ENCODE peak calls at places on chromosomes 13 and 19, in ten cellular contexts. One of them, this sample, is unnamed.

GRCh38 chr13:72166102-72166660 is 299.2 kb upstream of the DACH1 start:
- DNase-seq in left ventricle myocardium inferior: no peak
- DNase-seq in IMR-90: no peak
- DNase-seq in OCI-LY7: no peak
- DNase-seq in GM10248: no peak
- DNase-seq in endothelial cell: no peak
- DNase-seq in activated B cell treated with CpG ODN at 0.5 μM for 24 hours: no peak
- DNase-seq in omental fat pad: no peak
- DNase-seq in adrenal gland: no peak
- DNase-seq in lower leg skin: no peak
- DNase-seq in this sample: no peak

GRCh38 chr13:49303533-49304252 is 56.0 kb downstream of the CDADC1 start:
- DNase-seq in left ventricle myocardium inferior: no peak
- DNase-seq in IMR-90: no peak
- DNase-seq in OCI-LY7: no peak
- DNase-seq in GM10248: no peak
- DNase-seq in endothelial cell: no peak
- DNase-seq in activated B cell treated with CpG ODN at 0.5 μM for 24 hours: no peak
- DNase-seq in omental fat pad: no peak
- DNase-seq in adrenal gland: peak
- DNase-seq in lower leg skin: no peak
- DNase-seq in this sample: no peak

GRCh38 chr13:52405767-52406494 is at the start of gene THSD1:
- DNase-seq in left ventricle myocardium inferior: peak
- DNase-seq in IMR-90: peak
- DNase-seq in OCI-LY7: no peak
- DNase-seq in GM10248: peak
- DNase-seq in endothelial cell: peak
- DNase-seq in activated B cell treated with CpG ODN at 0.5 μM for 24 hours: peak
- DNase-seq in omental fat pad: no peak
- DNase-seq in adrenal gland: peak
- DNase-seq in lower leg skin: peak
- DNase-seq in this sample: peak

GRCh38 chr13:73966331-73966730 is 167.9 kb downstream of the KLF12 start:
- DNase-seq in left ventricle myocardium inferior: no peak
- DNase-seq in IMR-90: no peak
- DNase-seq in OCI-LY7: no peak
- DNase-seq in GM10248: no peak
- DNase-seq in endothelial cell: no peak
- DNase-seq in activated B cell treated with CpG ODN at 0.5 μM for 24 hours: no peak
- DNase-seq in omental fat pad: no peak
- DNase-seq in adrenal gland: no peak
- DNase-seq in lower leg skin: no peak
- DNase-seq in this sample: no peak

GRCh38 chr19:3618144-3618810 is 8.3 kb downstream of the CACTIN start:
- DNase-seq in left ventricle myocardium inferior: peak
- DNase-seq in IMR-90: peak
- DNase-seq in OCI-LY7: peak
- DNase-seq in GM10248: peak
- DNase-seq in endothelial cell: peak
- DNase-seq in activated B cell treated with CpG ODN at 0.5 μM for 24 hours: peak
- DNase-seq in omental fat pad: peak
- DNase-seq in adrenal gland: peak
- DNase-seq in lower leg skin: no peak
- DNase-seq in this sample: peak

GRCh38 chr13:30409911-30410704 is 12.2 kb upstream of the UBE2L5 start:
- DNase-seq in left ventricle myocardium inferior: no peak
- DNase-seq in IMR-90: peak
- DNase-seq in OCI-LY7: no peak
- DNase-seq in GM10248: no peak
- DNase-seq in endothelial cell: no peak
- DNase-seq in activated B cell treated with CpG ODN at 0.5 μM for 24 hours: no peak
- DNase-seq in omental fat pad: no peak
- DNase-seq in adrenal gland: peak
- DNase-seq in lower leg skin: no peak
- DNase-seq in this sample: no peak

GRCh38 chr19:43570174-43570791 is 5.0 kb downstream of the XRCC1 start:
- DNase-seq in left ventricle myocardium inferior: no peak
- DNase-seq in IMR-90: no peak
- DNase-seq in OCI-LY7: peak
- DNase-seq in GM10248: no peak
- DNase-seq in endothelial cell: no peak
- DNase-seq in activated B cell treated with CpG ODN at 0.5 μM for 24 hours: no peak
- DNase-seq in omental fat pad: no peak
- DNase-seq in adrenal gland: no peak
- DNase-seq in lower leg skin: no peak
- DNase-seq in this sample: no peak

GRCh38 chr13:28392428-28392827 is 102.5 kb downstream of the FLT1 start:
- DNase-seq in left ventricle myocardium inferior: no peak
- DNase-seq in IMR-90: no peak
- DNase-seq in OCI-LY7: no peak
- DNase-seq in GM10248: no peak
- DNase-seq in endothelial cell: no peak
- DNase-seq in activated B cell treated with CpG ODN at 0.5 μM for 24 hours: no peak
- DNase-seq in omental fat pad: no peak
- DNase-seq in adrenal gland: no peak
- DNase-seq in lower leg skin: no peak
- DNase-seq in this sample: no peak

GRCh38 chr13:43737524-43737923 is 49.2 kb downstream of the ENOX1 start:
- DNase-seq in left ventricle myocardium inferior: no peak
- DNase-seq in IMR-90: no peak
- DNase-seq in OCI-LY7: no peak
- DNase-seq in GM10248: no peak
- DNase-seq in endothelial cell: no peak
- DNase-seq in activated B cell treated with CpG ODN at 0.5 μM for 24 hours: no peak
- DNase-seq in omental fat pad: no peak
- DNase-seq in adrenal gland: no peak
- DNase-seq in lower leg skin: no peak
- DNase-seq in this sample: no peak

DNA sequence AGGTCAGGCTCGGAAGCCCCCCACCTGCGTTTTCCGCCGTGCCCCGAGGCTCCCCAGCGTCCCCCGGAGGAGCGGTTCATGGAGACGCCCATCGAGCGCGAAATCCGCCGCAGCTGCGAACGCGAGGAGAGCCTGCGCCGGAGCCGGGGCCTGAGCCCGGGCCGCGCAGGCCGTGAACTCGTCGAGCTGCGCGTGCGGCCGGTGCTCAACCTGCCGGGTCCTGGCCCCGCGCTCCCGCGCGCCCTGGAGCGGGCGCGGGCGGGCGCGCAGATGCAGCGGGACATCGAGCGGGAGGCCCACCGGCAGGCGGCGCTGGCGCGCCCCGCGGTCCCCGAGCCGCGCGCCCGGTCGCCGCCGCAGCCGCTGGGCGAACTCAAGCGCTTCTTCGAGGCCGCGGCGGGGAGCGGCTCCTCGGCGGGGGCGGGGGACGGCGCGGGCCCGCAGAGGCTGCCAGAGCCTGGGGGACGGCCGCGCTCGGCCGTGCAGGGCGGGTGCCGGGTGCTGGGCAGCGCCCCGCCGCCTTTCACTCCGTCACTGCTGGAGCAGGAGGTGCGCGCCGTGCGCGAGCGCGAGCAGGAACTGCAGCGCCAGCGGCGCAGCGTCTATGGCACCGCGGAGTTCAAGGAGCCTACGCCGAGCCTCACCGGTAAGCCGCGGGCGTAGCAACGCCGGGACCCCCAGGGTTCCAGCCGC is 792 bp downstream of the MISP3 start:
- DNase-seq in left ventricle myocardium inferior: peak
- DNase-seq in IMR-90: peak
- DNase-seq in OCI-LY7: peak
- DNase-seq in GM10248: peak
- DNase-seq in endothelial cell: peak
- DNase-seq in activated B cell treated with CpG ODN at 0.5 μM for 24 hours: peak
- DNase-seq in omental fat pad: no peak
- DNase-seq in adrenal gland: peak
- DNase-seq in lower leg skin: peak
- DNase-seq in this sample: no peak
- TF ChIP-seq CTCF in left ventricle myocardium inferior: peak
- TF ChIP-seq CTCF in IMR-90: peak
- TF ChIP-seq CTCF in OCI-LY7: no peak
- TF ChIP-seq CTCF in GM10248: peak
- TF ChIP-seq CTCF in endothelial cell: peak
- TF ChIP-seq CTCF in activated B cell treated with CpG ODN at 0.5 μM for 24 hours: no peak
- TF ChIP-seq CTCF in omental fat pad: no peak
- TF ChIP-seq CTCF in adrenal gland: no peak
- TF ChIP-seq CTCF in lower leg skin: no peak
- TF ChIP-seq CTCF in this sample: peak

DNA sequence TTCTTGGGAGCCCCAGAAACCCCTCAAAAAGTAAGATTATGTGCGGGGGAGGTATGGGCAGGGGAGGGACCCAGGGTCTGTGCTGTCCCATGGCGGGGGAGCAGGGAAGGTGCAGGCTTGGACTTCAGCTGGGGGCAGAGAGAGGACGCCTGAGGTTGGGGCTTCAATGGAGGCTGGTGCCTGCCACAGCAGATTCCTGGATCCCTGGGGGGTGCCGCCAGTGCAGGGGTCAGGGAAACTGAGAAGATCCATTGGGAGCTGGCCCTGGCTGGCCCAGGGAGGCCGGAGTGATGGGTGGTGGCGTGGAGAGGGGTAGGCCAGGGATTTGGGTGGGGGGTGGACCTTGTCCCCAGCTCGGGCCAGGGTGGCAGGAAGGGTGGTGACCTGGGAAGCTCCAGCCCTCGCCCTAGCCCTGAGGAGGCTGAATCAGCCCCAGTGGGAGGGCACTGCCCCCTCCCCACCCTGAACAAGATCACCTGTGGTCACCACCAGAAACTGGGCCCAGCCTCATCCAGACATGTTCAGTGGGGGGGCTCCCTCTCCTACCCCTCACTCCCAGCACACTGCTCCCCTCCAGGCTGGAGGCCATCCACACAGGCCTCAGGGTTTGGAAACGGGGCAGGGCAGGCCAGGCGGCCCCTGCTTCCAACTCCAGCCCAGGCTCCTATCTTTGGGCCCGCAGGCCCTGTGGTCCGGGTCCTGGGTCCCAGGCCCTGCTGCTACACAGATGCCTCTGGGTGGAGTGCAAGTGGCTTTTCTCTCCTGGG is 1.4 kb downstream of the NKPD1 start:
- DNase-seq in left ventricle myocardium inferior: no peak
- DNase-seq in IMR-90: no peak
- DNase-seq in OCI-LY7: no peak
- DNase-seq in GM10248: no peak
- DNase-seq in endothelial cell: no peak
- DNase-seq in activated B cell treated with CpG ODN at 0.5 μM for 24 hours: no peak
- DNase-seq in omental fat pad: no peak
- DNase-seq in adrenal gland: no peak
- DNase-seq in lower leg skin: no peak
- DNase-seq in this sample: no peak
- TF ChIP-seq CTCF in left ventricle myocardium inferior: no peak
- TF ChIP-seq CTCF in IMR-90: no peak
- TF ChIP-seq CTCF in OCI-LY7: no peak
- TF ChIP-seq CTCF in GM10248: no peak
- TF ChIP-seq CTCF in endothelial cell: no peak
- TF ChIP-seq CTCF in activated B cell treated with CpG ODN at 0.5 μM for 24 hours: no peak
- TF ChIP-seq CTCF in omental fat pad: no peak
- TF ChIP-seq CTCF in adrenal gland: no peak
- TF ChIP-seq CTCF in lower leg skin: no peak
- TF ChIP-seq CTCF in this sample: no peak

DNA sequence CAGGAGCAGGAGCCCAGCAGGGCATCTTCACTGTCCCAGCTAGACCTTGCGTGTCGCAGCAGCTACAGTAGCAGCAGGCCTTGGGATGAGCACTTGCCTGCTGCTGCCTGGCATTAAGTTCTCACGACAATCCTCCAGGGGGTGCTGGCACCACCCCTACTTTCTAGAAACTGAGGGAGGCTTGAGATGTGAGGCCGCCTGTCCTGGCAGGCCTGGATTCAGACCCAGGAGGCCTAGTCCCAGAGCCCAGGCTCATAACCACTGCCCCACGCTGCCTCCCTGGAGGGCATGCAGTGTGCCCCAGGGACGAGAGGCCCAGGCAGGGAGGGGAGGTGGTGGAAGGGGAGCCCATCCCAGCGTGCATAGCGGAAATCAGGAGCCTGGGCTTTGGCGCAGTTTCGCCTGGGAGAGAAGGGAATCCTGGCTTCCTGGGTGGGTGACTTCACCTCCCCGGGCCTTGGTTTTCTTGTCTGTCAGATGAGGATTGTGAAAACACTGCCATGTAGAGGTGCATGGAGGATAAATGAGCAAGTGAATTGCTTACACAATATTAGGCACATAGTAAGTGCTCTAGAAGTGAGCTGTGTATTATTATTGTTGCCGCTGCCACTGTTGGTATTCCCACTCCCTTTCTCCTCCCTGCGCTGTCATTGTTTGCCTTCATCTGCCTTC is 26.1 kb downstream of the PPP5C start:
- DNase-seq in left ventricle myocardium inferior: no peak
- DNase-seq in IMR-90: no peak
- DNase-seq in OCI-LY7: no peak
- DNase-seq in GM10248: no peak
- DNase-seq in endothelial cell: peak
- DNase-seq in activated B cell treated with CpG ODN at 0.5 μM for 24 hours: no peak
- DNase-seq in omental fat pad: no peak
- DNase-seq in adrenal gland: peak
- DNase-seq in lower leg skin: no peak
- DNase-seq in this sample: no peak
- TF ChIP-seq CTCF in left ventricle myocardium inferior: peak
- TF ChIP-seq CTCF in IMR-90: peak
- TF ChIP-seq CTCF in OCI-LY7: peak
- TF ChIP-seq CTCF in GM10248: no peak
- TF ChIP-seq CTCF in endothelial cell: peak
- TF ChIP-seq CTCF in activated B cell treated with CpG ODN at 0.5 μM for 24 hours: no peak
- TF ChIP-seq CTCF in omental fat pad: no peak
- TF ChIP-seq CTCF in adrenal gland: no peak
- TF ChIP-seq CTCF in lower leg skin: no peak
- TF ChIP-seq CTCF in this sample: peak

DNA sequence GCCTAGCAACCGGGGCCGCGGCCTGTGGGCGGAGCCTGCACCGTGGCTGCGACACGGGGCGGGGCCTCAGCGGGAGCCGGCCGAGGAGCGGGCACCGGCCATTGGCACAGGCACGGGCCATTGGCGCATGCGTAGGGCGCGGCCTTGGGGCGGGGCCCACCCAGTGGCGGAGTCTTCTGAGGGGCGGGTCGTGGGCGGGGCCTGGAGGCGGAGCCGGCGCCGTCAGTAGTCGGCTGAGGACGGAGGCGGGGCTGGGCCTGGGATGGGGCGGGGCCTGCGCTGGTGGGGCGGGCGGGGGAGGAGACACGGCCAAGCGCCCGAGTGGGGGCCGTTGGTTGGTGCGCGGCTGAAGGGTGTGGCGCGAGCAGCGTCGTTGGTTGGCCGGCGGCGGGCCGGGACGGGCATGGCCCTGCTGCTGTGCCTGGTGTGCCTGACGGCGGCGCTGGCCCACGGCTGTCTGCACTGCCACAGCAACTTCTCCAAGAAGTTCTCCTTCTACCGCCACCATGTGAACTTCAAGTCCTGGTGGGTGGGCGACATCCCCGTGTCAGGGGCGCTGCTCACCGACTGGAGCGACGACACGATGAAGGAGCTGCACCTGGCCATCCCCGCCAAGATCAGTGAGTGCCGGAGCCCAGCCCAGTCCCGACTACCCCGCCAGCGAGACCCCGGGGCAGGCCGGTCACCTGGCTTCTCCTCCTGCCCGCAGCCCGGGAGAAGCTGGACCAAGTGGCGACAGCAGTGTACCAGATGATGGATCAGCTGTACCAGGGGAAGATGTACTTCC is at the start of gene IZUMO4:
- DNase-seq in left ventricle myocardium inferior: peak
- DNase-seq in IMR-90: peak
- DNase-seq in OCI-LY7: peak
- DNase-seq in GM10248: peak
- DNase-seq in endothelial cell: peak
- DNase-seq in activated B cell treated with CpG ODN at 0.5 μM for 24 hours: peak
- DNase-seq in omental fat pad: peak
- DNase-seq in adrenal gland: peak
- DNase-seq in lower leg skin: peak
- DNase-seq in this sample: peak
- TF ChIP-seq CTCF in left ventricle myocardium inferior: peak
- TF ChIP-seq CTCF in IMR-90: peak
- TF ChIP-seq CTCF in OCI-LY7: peak
- TF ChIP-seq CTCF in GM10248: peak
- TF ChIP-seq CTCF in endothelial cell: no peak
- TF ChIP-seq CTCF in activated B cell treated with CpG ODN at 0.5 μM for 24 hours: no peak
- TF ChIP-seq CTCF in omental fat pad: no peak
- TF ChIP-seq CTCF in adrenal gland: no peak
- TF ChIP-seq CTCF in lower leg skin: no peak
- TF ChIP-seq CTCF in this sample: peak

This sample was measured in D721Med.